ENCODE peak calls at places on chromosomes 6 and 20, in ten cellular contexts. One of them, this sample, is unnamed. For H3K27me3, the result is how much of the 10 kb centered on the place peaks cover.

GRCh38 chr20:20064303-20064702 is 12.0 kb downstream of the CFAP61 start:
- DNase-seq in GM23338: no peak
- DNase-seq in brain microvascular endothelial cell: no peak
- DNase-seq in mammary epithelial cell: no peak
- DNase-seq in uterus: no peak
- DNase-seq in ovary: no peak
- DNase-seq in H1: no peak
- DNase-seq in fibroblast of lung: no peak
- DNase-seq in CD8-positive, alpha-beta T cell: no peak
- DNase-seq in thoracic aorta: no peak
- DNase-seq in this sample: no peak

GRCh38 chr6:33426590-33427563 is 7.0 kb downstream of the SYNGAP1 start:
- DNase-seq in mammary epithelial cell: no peak
- DNase-seq in thoracic aorta: no peak
- DNase-seq in CD8-positive, alpha-beta T cell: peak
- DNase-seq in ovary: no peak
- DNase-seq in GM23338: peak
- DNase-seq in H1: no peak
- DNase-seq in fibroblast of lung: no peak
- DNase-seq in brain microvascular endothelial cell: no peak
- DNase-seq in uterus: no peak
- DNase-seq in this sample: no peak

GRCh38 chr20:35192071-35192872 is 20.4 kb downstream of the PROCR start:
- DNase-seq in GM23338: peak
- DNase-seq in fibroblast of lung: no peak
- DNase-seq in ovary: peak
- DNase-seq in mammary epithelial cell: peak
- DNase-seq in CD8-positive, alpha-beta T cell: no peak
- DNase-seq in thoracic aorta: no peak
- DNase-seq in brain microvascular endothelial cell: no peak
- DNase-seq in H1: no peak
- DNase-seq in uterus: no peak
- DNase-seq in this sample: no peak

GRCh38 chr6:390914-391558 is 516 bp upstream of the IRF4 start:
- DNase-seq in thoracic aorta: no peak
- DNase-seq in GM23338: peak
- DNase-seq in brain microvascular endothelial cell: no peak
- DNase-seq in uterus: no peak
- DNase-seq in CD8-positive, alpha-beta T cell: peak
- DNase-seq in fibroblast of lung: peak
- DNase-seq in mammary epithelial cell: no peak
- DNase-seq in ovary: no peak
- DNase-seq in H1: peak
- DNase-seq in this sample: no peak

GRCh38 chr20:34528921-34529297 is 12.7 kb downstream of the DYNLRB1 start:
- DNase-seq in CD8-positive, alpha-beta T cell: no peak
- DNase-seq in brain microvascular endothelial cell: no peak
- DNase-seq in mammary epithelial cell: no peak
- DNase-seq in H1: no peak
- DNase-seq in GM23338: no peak
- DNase-seq in thoracic aorta: no peak
- DNase-seq in ovary: no peak
- DNase-seq in uterus: no peak
- DNase-seq in fibroblast of lung: no peak
- DNase-seq in this sample: no peak

GRCh38 chr20:24751551-24751950 is 197.5 kb upstream of the CST7 start:
- DNase-seq in CD8-positive, alpha-beta T cell: no peak
- DNase-seq in mammary epithelial cell: no peak
- DNase-seq in uterus: no peak
- DNase-seq in fibroblast of lung: no peak
- DNase-seq in brain microvascular endothelial cell: no peak
- DNase-seq in ovary: no peak
- DNase-seq in thoracic aorta: no peak
- DNase-seq in H1: no peak
- DNase-seq in GM23338: no peak
- DNase-seq in this sample: no peak

GRCh38 chr20:48738399-48739304 is 89.1 kb downstream of the PREX1 start:
- DNase-seq in CD8-positive, alpha-beta T cell: peak
- DNase-seq in brain microvascular endothelial cell: no peak
- DNase-seq in H1: no peak
- DNase-seq in thoracic aorta: no peak
- DNase-seq in GM23338: no peak
- DNase-seq in mammary epithelial cell: no peak
- DNase-seq in uterus: no peak
- DNase-seq in ovary: no peak
- DNase-seq in fibroblast of lung: no peak
- DNase-seq in this sample: no peak

GRCh38 chr20:19986419-19986818 is 30.7 kb upstream of the NAA20 start:
- DNase-seq in GM23338: no peak
- DNase-seq in CD8-positive, alpha-beta T cell: no peak
- DNase-seq in ovary: no peak
- DNase-seq in thoracic aorta: no peak
- DNase-seq in uterus: peak
- DNase-seq in brain microvascular endothelial cell: no peak
- DNase-seq in H1: no peak
- DNase-seq in mammary epithelial cell: peak
- DNase-seq in fibroblast of lung: peak
- DNase-seq in this sample: no peak

GRCh38 chr6:128655978-128656498 is 135.6 kb upstream of the PTPRK start:
- DNase-seq in brain microvascular endothelial cell: peak
- DNase-seq in uterus: no peak
- DNase-seq in fibroblast of lung: peak
- DNase-seq in thoracic aorta: no peak
- DNase-seq in GM23338: no peak
- DNase-seq in H1: no peak
- DNase-seq in mammary epithelial cell: peak
- DNase-seq in CD8-positive, alpha-beta T cell: no peak
- DNase-seq in ovary: no peak
- DNase-seq in this sample: no peak

GRCh38 chr20:2114990-2115681 is 13.5 kb downstream of the STK35 start:
- DNase-seq in brain microvascular endothelial cell: no peak
- DNase-seq in CD8-positive, alpha-beta T cell: no peak
- DNase-seq in mammary epithelial cell: no peak
- DNase-seq in ovary: peak
- DNase-seq in GM23338: no peak
- DNase-seq in uterus: peak
- DNase-seq in H1: no peak
- DNase-seq in thoracic aorta: no peak
- DNase-seq in fibroblast of lung: peak
- DNase-seq in this sample: no peak

GRCh38 chr6:7224726-7225125 is 88.3 kb downstream of the SSR1 start:
- DNase-seq in CD8-positive, alpha-beta T cell: no peak
- DNase-seq in uterus: no peak
- DNase-seq in fibroblast of lung: no peak
- DNase-seq in H1: no peak
- DNase-seq in GM23338: no peak
- DNase-seq in ovary: no peak
- DNase-seq in thoracic aorta: no peak
- DNase-seq in brain microvascular endothelial cell: no peak
- DNase-seq in mammary epithelial cell: no peak
- DNase-seq in this sample: no peak

GRCh38 chr6:143397229-143398222 is 53.0 kb downstream of the ADAT2 start:
- DNase-seq in GM23338: peak
- DNase-seq in H1: no peak
- DNase-seq in uterus: peak
- DNase-seq in brain microvascular endothelial cell: peak
- DNase-seq in ovary: no peak
- DNase-seq in CD8-positive, alpha-beta T cell: peak
- DNase-seq in mammary epithelial cell: peak
- DNase-seq in thoracic aorta: peak
- DNase-seq in fibroblast of lung: peak
- DNase-seq in this sample: peak

GRCh38 chr20:53847843-53848185 is 222.6 kb downstream of the BCAS1 start:
- DNase-seq in CD8-positive, alpha-beta T cell: no peak
- DNase-seq in uterus: no peak
- DNase-seq in ovary: no peak
- DNase-seq in thoracic aorta: no peak
- DNase-seq in H1: no peak
- DNase-seq in fibroblast of lung: no peak
- DNase-seq in mammary epithelial cell: no peak
- DNase-seq in brain microvascular endothelial cell: no peak
- DNase-seq in GM23338: no peak
- DNase-seq in this sample: no peak

GRCh38 chr6:33765368-33765767 is 18.7 kb upstream of the IP6K3 start:
- DNase-seq in brain microvascular endothelial cell: no peak
- DNase-seq in uterus: no peak
- DNase-seq in GM23338: no peak
- DNase-seq in H1: no peak
- DNase-seq in thoracic aorta: no peak
- DNase-seq in ovary: no peak
- DNase-seq in CD8-positive, alpha-beta T cell: no peak
- DNase-seq in fibroblast of lung: no peak
- DNase-seq in mammary epithelial cell: no peak
- DNase-seq in this sample: no peak

GRCh38 chr6:42104095-42104806 is 38.2 kb downstream of the C6orf132 start:
- DNase-seq in fibroblast of lung: peak
- DNase-seq in H1: peak
- DNase-seq in thoracic aorta: no peak
- DNase-seq in brain microvascular endothelial cell: peak
- DNase-seq in CD8-positive, alpha-beta T cell: peak
- DNase-seq in GM23338: peak
- DNase-seq in mammary epithelial cell: no peak
- DNase-seq in ovary: peak
- DNase-seq in uterus: peak
- DNase-seq in this sample: peak

GRCh38 chr6:38336922-38337321 is 302.8 kb downstream of the BTBD9 start:
- DNase-seq in uterus: no peak
- DNase-seq in fibroblast of lung: no peak
- DNase-seq in ovary: no peak
- DNase-seq in H1: no peak
- DNase-seq in brain microvascular endothelial cell: no peak
- DNase-seq in GM23338: no peak
- DNase-seq in thoracic aorta: no peak
- DNase-seq in CD8-positive, alpha-beta T cell: no peak
- DNase-seq in mammary epithelial cell: no peak
- DNase-seq in this sample: no peak

GRCh38 chr6:38339914-38340313 is 299.8 kb downstream of the BTBD9 start:
- DNase-seq in GM23338: no peak
- DNase-seq in thoracic aorta: no peak
- DNase-seq in ovary: no peak
- DNase-seq in H1: no peak
- DNase-seq in mammary epithelial cell: no peak
- DNase-seq in CD8-positive, alpha-beta T cell: no peak
- DNase-seq in uterus: no peak
- DNase-seq in fibroblast of lung: no peak
- DNase-seq in brain microvascular endothelial cell: no peak
- DNase-seq in this sample: no peak

GRCh38 chr6:38341501-38341900 is 298.2 kb downstream of the BTBD9 start:
- DNase-seq in H1: no peak
- DNase-seq in fibroblast of lung: peak
- DNase-seq in mammary epithelial cell: no peak
- DNase-seq in brain microvascular endothelial cell: no peak
- DNase-seq in GM23338: no peak
- DNase-seq in thoracic aorta: no peak
- DNase-seq in uterus: no peak
- DNase-seq in CD8-positive, alpha-beta T cell: no peak
- DNase-seq in ovary: no peak
- DNase-seq in this sample: no peak

GRCh38 chr6:38337819-38338465 is 301.8 kb downstream of the BTBD9 start:
- DNase-seq in thoracic aorta: no peak
- DNase-seq in GM23338: no peak
- DNase-seq in ovary: no peak
- DNase-seq in mammary epithelial cell: peak
- DNase-seq in uterus: no peak
- DNase-seq in brain microvascular endothelial cell: peak
- DNase-seq in fibroblast of lung: peak
- DNase-seq in CD8-positive, alpha-beta T cell: no peak
- DNase-seq in H1: no peak
- DNase-seq in this sample: no peak
- TF ChIP-seq CTCF in thoracic aorta: no peak
- TF ChIP-seq CTCF in GM23338: no peak
- TF ChIP-seq CTCF in ovary: no peak
- TF ChIP-seq CTCF in mammary epithelial cell: peak
- TF ChIP-seq CTCF in uterus: no peak
- TF ChIP-seq CTCF in brain microvascular endothelial cell: peak
- TF ChIP-seq CTCF in fibroblast of lung: peak
- TF ChIP-seq CTCF in CD8-positive, alpha-beta T cell: no peak
- TF ChIP-seq CTCF in H1: no peak
- TF ChIP-seq CTCF in this sample: no peak

DNA sequence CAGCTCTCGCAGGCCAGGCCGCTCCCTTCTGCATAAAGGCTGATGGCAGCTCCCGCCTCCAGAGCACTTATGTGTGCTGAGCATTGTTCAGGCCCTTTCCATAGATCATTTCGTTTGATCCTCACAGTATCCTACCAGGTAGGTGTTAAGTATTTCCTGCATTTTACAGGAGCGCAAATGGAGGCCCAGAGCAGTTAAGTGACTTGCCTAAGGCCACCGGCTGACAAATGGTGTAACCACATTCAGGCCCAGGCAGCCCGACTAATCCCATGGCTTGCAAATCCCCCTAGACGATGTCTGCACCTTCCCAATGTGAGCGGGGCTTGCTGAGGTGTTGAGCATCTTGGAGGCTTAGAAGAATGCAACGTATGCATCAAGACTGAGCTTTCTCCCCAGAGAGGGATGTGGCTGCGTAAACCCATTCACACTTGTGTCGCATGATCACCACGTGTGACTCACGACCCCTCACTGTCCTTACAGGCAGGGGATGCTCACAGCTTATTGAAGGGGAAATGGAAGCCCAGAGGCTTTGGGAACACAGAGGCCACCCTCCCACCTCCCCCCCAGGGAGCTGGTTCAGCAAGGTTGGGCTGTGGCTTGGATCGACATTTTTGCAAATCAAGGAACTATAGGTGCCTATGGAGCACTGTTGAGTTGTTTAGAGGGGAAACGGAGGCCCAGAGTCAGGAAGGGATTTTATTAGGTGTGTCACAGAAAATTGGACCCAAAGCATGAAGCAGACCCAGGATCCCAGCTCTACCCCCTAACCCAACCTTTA is 7.0 kb downstream of the BPIFB2 start:
- DNase-seq in fibroblast of lung: no peak
- DNase-seq in uterus: no peak
- DNase-seq in CD8-positive, alpha-beta T cell: no peak
- DNase-seq in GM23338: no peak
- DNase-seq in mammary epithelial cell: no peak
- DNase-seq in ovary: no peak
- DNase-seq in H1: no peak
- DNase-seq in thoracic aorta: no peak
- DNase-seq in brain microvascular endothelial cell: no peak
- DNase-seq in this sample: no peak
- H3K27ac ChIP-seq in fibroblast of lung: no peak
- H3K27ac ChIP-seq in uterus: no peak
- H3K27ac ChIP-seq in CD8-positive, alpha-beta T cell: no peak
- H3K27ac ChIP-seq in GM23338: no peak
- H3K27ac ChIP-seq in mammary epithelial cell: no peak
- H3K27ac ChIP-seq in ovary: no peak
- H3K27ac ChIP-seq in H1: no peak
- H3K27ac ChIP-seq in thoracic aorta: no peak
- H3K27ac ChIP-seq in brain microvascular endothelial cell: no peak
- H3K27ac ChIP-seq in this sample: no peak

GRCh38 chr20:62212309-62212708 is 7.8 kb downstream of the HRH3 start:
- DNase-seq in CD8-positive, alpha-beta T cell: no peak
- DNase-seq in GM23338: no peak
- DNase-seq in mammary epithelial cell: no peak
- DNase-seq in ovary: no peak
- DNase-seq in brain microvascular endothelial cell: no peak
- DNase-seq in thoracic aorta: no peak
- DNase-seq in uterus: no peak
- DNase-seq in H1: no peak
- DNase-seq in fibroblast of lung: no peak
- DNase-seq in this sample: no peak
- H3K27me3 ChIP-seq in CD8-positive, alpha-beta T cell: under half
- H3K27me3 ChIP-seq in GM23338: under half
- H3K27me3 ChIP-seq in mammary epithelial cell: under half
- H3K27me3 ChIP-seq in ovary: under half
- H3K27me3 ChIP-seq in brain microvascular endothelial cell: under half
- H3K27me3 ChIP-seq in thoracic aorta: under half
- H3K27me3 ChIP-seq in uterus: under half
- H3K27me3 ChIP-seq in H1: under half
- H3K27me3 ChIP-seq in fibroblast of lung: under half
- H3K27me3 ChIP-seq in this sample: under half

GRCh38 chr20:40255368-40255767 is 433.7 kb downstream of the MAFB start:
- DNase-seq in thoracic aorta: no peak
- DNase-seq in uterus: no peak
- DNase-seq in mammary epithelial cell: no peak
- DNase-seq in H1: no peak
- DNase-seq in CD8-positive, alpha-beta T cell: no peak
- DNase-seq in fibroblast of lung: no peak
- DNase-seq in ovary: no peak
- DNase-seq in GM23338: no peak
- DNase-seq in brain microvascular endothelial cell: no peak
- DNase-seq in this sample: no peak
- TF ChIP-seq CTCF in thoracic aorta: no peak
- TF ChIP-seq CTCF in uterus: peak
- TF ChIP-seq CTCF in mammary epithelial cell: peak
- TF ChIP-seq CTCF in H1: no peak
- TF ChIP-seq CTCF in CD8-positive, alpha-beta T cell: no peak
- TF ChIP-seq CTCF in fibroblast of lung: peak
- TF ChIP-seq CTCF in ovary: no peak
- TF ChIP-seq CTCF in GM23338: peak
- TF ChIP-seq CTCF in brain microvascular endothelial cell: peak
- TF ChIP-seq CTCF in this sample: no peak

This sample was measured in Peyer's patch.